ENCODE peak calls at places on chromosome X, in nine cellular contexts. One of them, this sample, is unnamed.

GRCh38 chrX:113512700-113513395 is 672.2 kb upstream of the AMOT start:
- DNase-seq in omental fat pad: no peak
- DNase-seq in CD8-positive, alpha-beta T cell: no peak
- DNase-seq in neural crest cell: no peak
- DNase-seq in glomerular endothelial cell: no peak
- DNase-seq in SK-MEL-5: no peak
- DNase-seq in right lobe of liver: no peak
- DNase-seq in heart right ventricle: no peak
- DNase-seq in effector memory CD8-positive, alpha-beta T cell: no peak
- DNase-seq in this sample: no peak

GRCh38 chrX:140983730-140984129 is 18.7 kb upstream of the SPANXB1 start:
- DNase-seq in SK-MEL-5: no peak
- DNase-seq in CD8-positive, alpha-beta T cell: no peak
- DNase-seq in neural crest cell: no peak
- DNase-seq in effector memory CD8-positive, alpha-beta T cell: no peak
- DNase-seq in glomerular endothelial cell: no peak
- DNase-seq in right lobe of liver: no peak
- DNase-seq in omental fat pad: no peak
- DNase-seq in heart right ventricle: no peak
- DNase-seq in this sample: no peak

GRCh38 chrX:151825927-151826471 is 86.7 kb upstream of the MAGEA4 start:
- DNase-seq in neural crest cell: no peak
- DNase-seq in SK-MEL-5: peak
- DNase-seq in effector memory CD8-positive, alpha-beta T cell: no peak
- DNase-seq in glomerular endothelial cell: no peak
- DNase-seq in right lobe of liver: no peak
- DNase-seq in heart right ventricle: no peak
- DNase-seq in omental fat pad: no peak
- DNase-seq in CD8-positive, alpha-beta T cell: no peak
- DNase-seq in this sample: no peak

GRCh38 chrX:75546724-75547123 is 23.9 kb upstream of the ZDHHC15 start:
- DNase-seq in omental fat pad: no peak
- DNase-seq in CD8-positive, alpha-beta T cell: no peak
- DNase-seq in heart right ventricle: no peak
- DNase-seq in SK-MEL-5: no peak
- DNase-seq in effector memory CD8-positive, alpha-beta T cell: no peak
- DNase-seq in right lobe of liver: no peak
- DNase-seq in glomerular endothelial cell: no peak
- DNase-seq in neural crest cell: no peak
- DNase-seq in this sample: no peak

GRCh38 chrX:132615396-132616131 is 126.7 kb upstream of the MBNL3 start:
- DNase-seq in neural crest cell: peak
- DNase-seq in CD8-positive, alpha-beta T cell: peak
- DNase-seq in heart right ventricle: no peak
- DNase-seq in SK-MEL-5: peak
- DNase-seq in omental fat pad: no peak
- DNase-seq in effector memory CD8-positive, alpha-beta T cell: peak
- DNase-seq in glomerular endothelial cell: no peak
- DNase-seq in right lobe of liver: peak
- DNase-seq in this sample: no peak

GRCh38 chrX:120604359-120604782 is 470 bp downstream of the MCTS1 start:
- DNase-seq in effector memory CD8-positive, alpha-beta T cell: peak
- DNase-seq in omental fat pad: no peak
- DNase-seq in right lobe of liver: no peak
- DNase-seq in neural crest cell: no peak
- DNase-seq in glomerular endothelial cell: no peak
- DNase-seq in heart right ventricle: no peak
- DNase-seq in CD8-positive, alpha-beta T cell: peak
- DNase-seq in SK-MEL-5: peak
- DNase-seq in this sample: peak

GRCh38 chrX:17697191-17697590 is 40.1 kb upstream of the SCML1 start:
- DNase-seq in CD8-positive, alpha-beta T cell: no peak
- DNase-seq in effector memory CD8-positive, alpha-beta T cell: no peak
- DNase-seq in omental fat pad: no peak
- DNase-seq in SK-MEL-5: peak
- DNase-seq in glomerular endothelial cell: no peak
- DNase-seq in neural crest cell: no peak
- DNase-seq in right lobe of liver: no peak
- DNase-seq in heart right ventricle: no peak
- DNase-seq in this sample: no peak

GRCh38 chrX:101462892-101463291 is 22.4 kb upstream of the ARMCX4 start:
- DNase-seq in effector memory CD8-positive, alpha-beta T cell: no peak
- DNase-seq in heart right ventricle: no peak
- DNase-seq in SK-MEL-5: peak
- DNase-seq in omental fat pad: no peak
- DNase-seq in glomerular endothelial cell: no peak
- DNase-seq in right lobe of liver: no peak
- DNase-seq in neural crest cell: no peak
- DNase-seq in CD8-positive, alpha-beta T cell: no peak
- DNase-seq in this sample: no peak

GRCh38 chrX:74465424-74465823 is 44.1 kb downstream of the SLC16A2 start:
- DNase-seq in omental fat pad: no peak
- DNase-seq in neural crest cell: no peak
- DNase-seq in CD8-positive, alpha-beta T cell: no peak
- DNase-seq in glomerular endothelial cell: no peak
- DNase-seq in heart right ventricle: no peak
- DNase-seq in effector memory CD8-positive, alpha-beta T cell: no peak
- DNase-seq in SK-MEL-5: no peak
- DNase-seq in right lobe of liver: no peak
- DNase-seq in this sample: no peak

GRCh38 chrX:81195712-81196111 is 6.0 kb downstream of the HMGN5 start:
- DNase-seq in neural crest cell: peak
- DNase-seq in omental fat pad: peak
- DNase-seq in SK-MEL-5: peak
- DNase-seq in CD8-positive, alpha-beta T cell: peak
- DNase-seq in heart right ventricle: no peak
- DNase-seq in right lobe of liver: no peak
- DNase-seq in glomerular endothelial cell: no peak
- DNase-seq in effector memory CD8-positive, alpha-beta T cell: peak
- DNase-seq in this sample: peak

GRCh38 chrX:135275973-135276372 is 24.1 kb downstream of the ETDA start:
- DNase-seq in right lobe of liver: no peak
- DNase-seq in neural crest cell: no peak
- DNase-seq in omental fat pad: no peak
- DNase-seq in CD8-positive, alpha-beta T cell: no peak
- DNase-seq in effector memory CD8-positive, alpha-beta T cell: no peak
- DNase-seq in SK-MEL-5: no peak
- DNase-seq in glomerular endothelial cell: no peak
- DNase-seq in heart right ventricle: no peak
- DNase-seq in this sample: no peak

GRCh38 chrX:115372026-115372610 is 82.6 kb downstream of the LUZP4 start:
- DNase-seq in heart right ventricle: no peak
- DNase-seq in glomerular endothelial cell: peak
- DNase-seq in CD8-positive, alpha-beta T cell: no peak
- DNase-seq in SK-MEL-5: peak
- DNase-seq in effector memory CD8-positive, alpha-beta T cell: no peak
- DNase-seq in omental fat pad: no peak
- DNase-seq in neural crest cell: no peak
- DNase-seq in right lobe of liver: no peak
- DNase-seq in this sample: no peak

GRCh38 chrX:9997524-9997923 is 30.4 kb downstream of the CLDN34 start:
- DNase-seq in glomerular endothelial cell: no peak
- DNase-seq in SK-MEL-5: no peak
- DNase-seq in effector memory CD8-positive, alpha-beta T cell: no peak
- DNase-seq in neural crest cell: no peak
- DNase-seq in CD8-positive, alpha-beta T cell: peak
- DNase-seq in heart right ventricle: peak
- DNase-seq in right lobe of liver: no peak
- DNase-seq in omental fat pad: no peak
- DNase-seq in this sample: no peak

GRCh38 chrX:56025872-56026571 is 206.1 kb upstream of the KLF8 start:
- DNase-seq in CD8-positive, alpha-beta T cell: no peak
- DNase-seq in heart right ventricle: no peak
- DNase-seq in SK-MEL-5: peak
- DNase-seq in effector memory CD8-positive, alpha-beta T cell: no peak
- DNase-seq in neural crest cell: no peak
- DNase-seq in omental fat pad: no peak
- DNase-seq in glomerular endothelial cell: no peak
- DNase-seq in right lobe of liver: no peak
- DNase-seq in this sample: no peak

GRCh38 chrX:110280954-110281353 is 36.9 kb downstream of the AMMECR1 start:
- DNase-seq in effector memory CD8-positive, alpha-beta T cell: no peak
- DNase-seq in heart right ventricle: no peak
- DNase-seq in glomerular endothelial cell: no peak
- DNase-seq in CD8-positive, alpha-beta T cell: no peak
- DNase-seq in neural crest cell: no peak
- DNase-seq in SK-MEL-5: no peak
- DNase-seq in right lobe of liver: no peak
- DNase-seq in omental fat pad: no peak
- DNase-seq in this sample: no peak

GRCh38 chrX:21798677-21799219 is 40.7 kb upstream of the MBTPS2 start:
- DNase-seq in SK-MEL-5: peak
- DNase-seq in glomerular endothelial cell: no peak
- DNase-seq in CD8-positive, alpha-beta T cell: no peak
- DNase-seq in effector memory CD8-positive, alpha-beta T cell: no peak
- DNase-seq in heart right ventricle: no peak
- DNase-seq in right lobe of liver: peak
- DNase-seq in neural crest cell: no peak
- DNase-seq in omental fat pad: no peak
- DNase-seq in this sample: no peak

GRCh38 chrX:112654871-112655270 is 24.9 kb downstream of the LHFPL1 start:
- DNase-seq in heart right ventricle: no peak
- DNase-seq in right lobe of liver: no peak
- DNase-seq in glomerular endothelial cell: no peak
- DNase-seq in effector memory CD8-positive, alpha-beta T cell: no peak
- DNase-seq in omental fat pad: no peak
- DNase-seq in CD8-positive, alpha-beta T cell: no peak
- DNase-seq in SK-MEL-5: no peak
- DNase-seq in neural crest cell: no peak
- DNase-seq in this sample: no peak

GRCh38 chrX:19440713-19441112 is 74.6 kb downstream of the MAP3K15 start:
- DNase-seq in effector memory CD8-positive, alpha-beta T cell: no peak
- DNase-seq in SK-MEL-5: peak
- DNase-seq in omental fat pad: no peak
- DNase-seq in right lobe of liver: no peak
- DNase-seq in CD8-positive, alpha-beta T cell: no peak
- DNase-seq in neural crest cell: no peak
- DNase-seq in glomerular endothelial cell: no peak
- DNase-seq in heart right ventricle: no peak
- DNase-seq in this sample: no peak

GRCh38 chrX:94600077-94600476 is 926.1 kb downstream of the FAM133A start:
- DNase-seq in effector memory CD8-positive, alpha-beta T cell: no peak
- DNase-seq in SK-MEL-5: peak
- DNase-seq in neural crest cell: no peak
- DNase-seq in glomerular endothelial cell: no peak
- DNase-seq in heart right ventricle: no peak
- DNase-seq in omental fat pad: no peak
- DNase-seq in right lobe of liver: no peak
- DNase-seq in CD8-positive, alpha-beta T cell: no peak
- DNase-seq in this sample: no peak

GRCh38 chrX:50100188-50100587 is 100.6 kb downstream of the AKAP4 start:
- DNase-seq in right lobe of liver: no peak
- DNase-seq in SK-MEL-5: peak
- DNase-seq in glomerular endothelial cell: no peak
- DNase-seq in CD8-positive, alpha-beta T cell: no peak
- DNase-seq in effector memory CD8-positive, alpha-beta T cell: no peak
- DNase-seq in heart right ventricle: no peak
- DNase-seq in omental fat pad: no peak
- DNase-seq in neural crest cell: no peak
- DNase-seq in this sample: no peak

GRCh38 chrX:17968367-17968766 is 107.3 kb upstream of the RAI2 start:
- DNase-seq in CD8-positive, alpha-beta T cell: no peak
- DNase-seq in glomerular endothelial cell: no peak
- DNase-seq in heart right ventricle: no peak
- DNase-seq in neural crest cell: no peak
- DNase-seq in SK-MEL-5: no peak
- DNase-seq in right lobe of liver: no peak
- DNase-seq in effector memory CD8-positive, alpha-beta T cell: no peak
- DNase-seq in omental fat pad: no peak
- DNase-seq in this sample: no peak

GRCh38 chrX:20361890-20362262 is 95.2 kb upstream of the RPS6KA3 start:
- DNase-seq in neural crest cell: no peak
- DNase-seq in omental fat pad: no peak
- DNase-seq in effector memory CD8-positive, alpha-beta T cell: no peak
- DNase-seq in right lobe of liver: no peak
- DNase-seq in heart right ventricle: no peak
- DNase-seq in SK-MEL-5: no peak
- DNase-seq in CD8-positive, alpha-beta T cell: no peak
- DNase-seq in glomerular endothelial cell: no peak
- DNase-seq in this sample: no peak

GRCh38 chrX:46574337-46574940 is 874 bp downstream of the CHST7 start:
- DNase-seq in right lobe of liver: peak
- DNase-seq in heart right ventricle: peak
- DNase-seq in glomerular endothelial cell: no peak
- DNase-seq in neural crest cell: peak
- DNase-seq in SK-MEL-5: no peak
- DNase-seq in omental fat pad: no peak
- DNase-seq in CD8-positive, alpha-beta T cell: no peak
- DNase-seq in effector memory CD8-positive, alpha-beta T cell: peak
- DNase-seq in this sample: peak

GRCh38 chrX:41802958-41803357 is 79.0 kb downstream of the GPR82 start:
- DNase-seq in right lobe of liver: no peak
- DNase-seq in glomerular endothelial cell: no peak
- DNase-seq in heart right ventricle: no peak
- DNase-seq in CD8-positive, alpha-beta T cell: no peak
- DNase-seq in omental fat pad: no peak
- DNase-seq in neural crest cell: no peak
- DNase-seq in SK-MEL-5: no peak
- DNase-seq in effector memory CD8-positive, alpha-beta T cell: no peak
- DNase-seq in this sample: no peak

GRCh38 chrX:119726900-119727555 is 31.4 kb upstream of the SOWAHD start:
- DNase-seq in heart right ventricle: no peak
- DNase-seq in effector memory CD8-positive, alpha-beta T cell: peak
- DNase-seq in CD8-positive, alpha-beta T cell: peak
- DNase-seq in SK-MEL-5: no peak
- DNase-seq in omental fat pad: no peak
- DNase-seq in glomerular endothelial cell: no peak
- DNase-seq in right lobe of liver: no peak
- DNase-seq in neural crest cell: no peak
- DNase-seq in this sample: no peak

GRCh38 chrX:68833448-68833805 is 4.6 kb downstream of the EFNB1 start:
- DNase-seq in SK-MEL-5: no peak
- DNase-seq in heart right ventricle: no peak
- DNase-seq in effector memory CD8-positive, alpha-beta T cell: no peak
- DNase-seq in CD8-positive, alpha-beta T cell: no peak
- DNase-seq in right lobe of liver: no peak
- DNase-seq in neural crest cell: no peak
- DNase-seq in glomerular endothelial cell: no peak
- DNase-seq in omental fat pad: no peak
- DNase-seq in this sample: no peak

GRCh38 chrX:96436105-96436504 is 248.5 kb upstream of the DIAPH2 start:
- DNase-seq in heart right ventricle: no peak
- DNase-seq in right lobe of liver: no peak
- DNase-seq in SK-MEL-5: peak
- DNase-seq in CD8-positive, alpha-beta T cell: no peak
- DNase-seq in omental fat pad: no peak
- DNase-seq in effector memory CD8-positive, alpha-beta T cell: no peak
- DNase-seq in glomerular endothelial cell: no peak
- DNase-seq in neural crest cell: no peak
- DNase-seq in this sample: no peak